ENCODE peak calls at places on chromosomes 16 and 17, in five cellular contexts. W is WTC11, G is GM12878, F is H1, C is HepG2. K is an unnamed sample.

GRCh38 chr16:4360538-4361021 is 9.5 kb upstream of the PAM16 start:
- DNase-seq in W (no peak), G (no peak), F (no peak), C (no peak), K (peak; percentile 71)

GRCh38 chr16:87032554-87032953 is 284.6 kb downstream of the C16orf95 start:
- DNase-seq in W (no peak), G (no peak), F (no peak), C (no peak), K (no peak)

GRCh38 chr16:87951550-87952538 is 610 bp downstream of the BANP start:
- DNase-seq in W (no peak), G (no peak), F (no peak), C (peak; percentile 48), K (no peak)

GRCh38 chr16:72989203-72989991 is 58.5 kb downstream of the ZFHX3 start:
- DNase-seq in W (no peak), G (no peak), F (no peak), C (no peak), K (no peak)

GRCh38 chr17:81601525-81602120 is 35.3 kb downstream of the NPLOC4 start:
- DNase-seq in W (peak; percentile 20), G (peak; percentile 20), F (no peak), C (peak; percentile 62), K (peak; percentile 60)

GRCh38 chr17:74807925-74808324 is 31.8 kb upstream of the NAT9 start:
- DNase-seq in W (no peak), G (no peak), F (no peak), C (no peak), K (no peak)

GRCh38 chr17:74431568-74432483 is at the start of gene GPRC5C:
- DNase-seq in W (peak; percentile 82), G (no peak), F (peak; percentile 63), C (peak; percentile 95), K (peak; percentile 56)

GRCh38 chr17:42814633-42815399 is 9.3 kb downstream of the BECN1 start:
- DNase-seq in W (no peak), G (no peak), F (no peak), C (no peak), K (no peak)

GRCh38 chr17:30600830-30601494 is 123.8 kb downstream of the GOSR1 start:
- DNase-seq in W (no peak), G (no peak), F (no peak), C (no peak), K (peak; percentile 2)
- TF ChIP-seq ATF2 in W (no peak), G (no peak), F (no peak), C (no peak), K (no peak)

DNA sequence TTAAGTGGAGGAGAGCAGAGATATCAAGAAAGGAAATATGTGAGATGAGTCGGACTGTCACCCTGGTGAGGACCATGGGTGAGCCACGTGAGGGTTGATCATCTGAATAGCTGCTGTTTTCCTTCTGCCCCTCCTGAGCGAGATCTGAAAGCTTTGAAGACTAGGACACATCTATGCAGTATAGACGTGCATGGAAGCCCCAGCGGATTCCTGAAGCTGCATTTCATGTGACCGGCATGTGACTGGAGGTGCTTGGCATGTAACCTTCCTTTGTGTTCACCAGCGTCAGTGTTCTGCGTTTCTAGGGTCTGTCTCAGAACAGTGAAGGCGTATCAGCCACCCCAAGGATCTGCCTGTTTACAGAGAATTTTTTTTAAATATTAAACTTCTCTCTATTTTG is 75.1 kb downstream of the MSI2 start:
- DNase-seq in W (no peak), G (no peak), F (no peak), C (no peak), K (no peak)
- TF ChIP-seq CREB1 in W (no peak), G (no peak), F (no peak), C (no peak), K (no peak)

GRCh38 chr17:61799812-61800484 is 63.4 kb downstream of the BRIP1 start:
- DNase-seq in W (no peak), G (no peak), F (no peak), C (no peak), K (no peak)
- TF ChIP-seq MAX in W (no peak), G (no peak), F (no peak), C (no peak), K (no peak)

GRCh38 chr16:5875416-5875815 is 777.8 kb upstream of the EEF2KMT start:
- DNase-seq in W (no peak), G (no peak), F (no peak), C (no peak), K (no peak)
- TF ChIP-seq ATF2 in W (no peak), G (no peak), F (no peak), C (no peak), K (no peak)

DNA sequence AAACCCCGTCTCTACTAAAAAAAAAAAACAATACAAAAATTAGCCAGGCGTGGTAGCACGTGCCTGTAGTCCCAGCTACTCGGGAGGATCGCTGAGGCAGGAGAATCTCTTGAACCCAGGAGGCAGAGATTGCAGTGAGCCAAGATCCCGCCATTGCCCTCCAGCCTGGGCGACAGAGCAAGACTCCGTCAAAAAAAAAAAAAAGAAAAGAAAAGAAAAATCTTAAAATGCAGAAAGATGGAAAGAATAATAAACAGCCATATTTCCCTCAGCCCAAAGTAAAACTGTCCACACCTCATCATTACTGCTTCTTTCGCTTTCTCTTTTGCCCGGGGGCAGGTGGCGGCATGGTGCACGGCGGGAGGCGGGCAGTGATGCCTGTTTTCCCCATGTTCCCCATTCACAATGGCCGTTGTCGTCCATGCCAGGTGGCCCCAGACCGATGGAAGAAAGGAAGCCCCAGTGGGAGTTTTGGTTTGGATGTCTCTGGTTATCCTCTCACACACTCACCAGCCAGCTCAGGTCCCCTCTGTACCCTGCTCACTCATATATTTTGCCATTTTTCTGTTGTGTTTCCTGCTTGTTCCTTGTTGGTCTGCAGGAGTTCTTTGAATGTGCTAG is 37.0 kb upstream of the PEMT start:
- DNase-seq in W (no peak), G (peak; percentile 15), F (no peak), C (no peak), K (no peak)
- TF ChIP-seq CREB1 in W (no peak), G (no peak), F (no peak), C (no peak), K (no peak)

GRCh38 chr17:46764335-46764708 is 54.2 kb downstream of the WNT3 start:
- DNase-seq in W (no peak), G (no peak), F (no peak), C (no peak), K (no peak)
- TF ChIP-seq MAX in W (no peak), G (no peak), F (no peak), C (no peak), K (no peak)

DNA sequence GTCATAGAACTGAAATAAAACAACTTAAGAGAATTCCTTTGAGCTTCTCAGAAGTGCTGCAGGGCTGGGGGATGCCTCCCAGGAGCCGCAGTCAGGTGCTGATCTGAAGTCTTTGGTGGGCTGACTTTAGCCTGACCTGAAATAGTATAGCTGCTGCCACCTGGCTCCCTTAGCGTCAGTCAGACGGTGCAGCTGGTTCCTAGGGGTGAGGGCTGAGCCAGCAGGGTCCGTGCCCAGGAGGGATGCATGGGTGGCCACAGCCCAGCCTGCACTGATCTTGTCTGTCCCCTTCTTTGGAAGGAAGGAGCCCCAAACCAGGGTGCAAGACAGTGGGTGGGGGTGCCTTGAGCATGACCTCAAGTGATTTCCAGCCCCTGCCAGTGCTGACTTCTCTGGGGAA is 11.5 kb downstream of the MAPT start:
- DNase-seq in W (no peak), G (no peak), F (no peak), C (no peak), K (no peak)
- TF ChIP-seq ATF2 in W (no peak), G (no peak), F (no peak), C (no peak), K (no peak)